ENCODE peak calls at places on chromosome 5, in eight cellular contexts. W, G, X, S, C, Y, I and D are unnamed samples. For H3K4me1 and H3K27me3, the result is how much of the 10 kb centered on the place peaks cover.

GRCh38 chr5:173496129-173496882 is 120.1 kb downstream of the BOD1 start:
- DNase-seq in W (no peak), G (no peak), X (peak), S (no peak), C (no peak), Y (peak), I (no peak), D (peak)

GRCh38 chr5:73448072-73448432 is 525 bp downstream of the FOXD1 start:
- DNase-seq in W (no peak), G (no peak), X (no peak), S (no peak), C (peak), Y (no peak), I (no peak), D (peak)

GRCh38 chr5:153094333-153094732 is 396.1 kb upstream of the GRIA1 start:
- DNase-seq in W (no peak), G (no peak), X (no peak), S (no peak), C (no peak), Y (no peak), I (no peak), D (no peak)

GRCh38 chr5:69035665-69036064 is 58.1 kb upstream of the SLC30A5 start:
- DNase-seq in W (no peak), G (no peak), X (no peak), S (no peak), C (no peak), Y (no peak), I (peak), D (no peak)

GRCh38 chr5:92909545-92909962 is 671.5 kb downstream of the NR2F1-AS1 start:
- DNase-seq in W (peak), G (no peak), X (no peak), S (no peak), C (no peak), Y (no peak), I (peak), D (peak)

GRCh38 chr5:35061216-35061615 is 13.5 kb upstream of the AGXT2 start:
- DNase-seq in W (no peak), G (no peak), X (peak), S (no peak), C (no peak), Y (no peak), I (peak), D (no peak)

GRCh38 chr5:118441956-118442355 is 546.4 kb downstream of the DTWD2 start:
- DNase-seq in W (no peak), G (no peak), X (no peak), S (no peak), C (no peak), Y (no peak), I (no peak), D (no peak)

GRCh38 chr5:17365756-17366155 is 132.3 kb upstream of the TAF11L2 start:
- DNase-seq in W (peak), G (no peak), X (no peak), S (no peak), C (no peak), Y (no peak), I (no peak), D (peak)

GRCh38 chr5:308672-309271 is 12.7 kb upstream of the AHRR start:
- DNase-seq in W (no peak), G (no peak), X (no peak), S (no peak), C (no peak), Y (no peak), I (peak), D (no peak)

GRCh38 chr5:132224721-132225120 is 2.9 kb downstream of the P4HA2 start:
- DNase-seq in W (no peak), G (no peak), X (no peak), S (peak), C (no peak), Y (no peak), I (peak), D (no peak)

GRCh38 chr5:132223861-132224260 is 3.8 kb downstream of the P4HA2 start:
- DNase-seq in W (no peak), G (no peak), X (no peak), S (no peak), C (no peak), Y (no peak), I (no peak), D (no peak)

GRCh38 chr5:132221781-132222648 is 5.6 kb downstream of the P4HA2 start:
- DNase-seq in W (no peak), G (no peak), X (no peak), S (peak), C (no peak), Y (peak), I (peak), D (no peak)

GRCh38 chr5:132220476-132220875 is 7.2 kb downstream of the P4HA2 start:
- DNase-seq in W (no peak), G (no peak), X (no peak), S (no peak), C (no peak), Y (no peak), I (no peak), D (no peak)

GRCh38 chr5:132222649-132223038 is 5.0 kb downstream of the P4HA2 start:
- DNase-seq in W (no peak), G (no peak), X (no peak), S (no peak), C (no peak), Y (no peak), I (no peak), D (no peak)
- H3K4me1 ChIP-seq in W (under half), G (under half), X (under half), S (under half), C (under half), Y (under half), I (half or more), D (under half)

GRCh38 chr5:135714126-135714894 is 120.2 kb upstream of the SLC25A48 start:
- DNase-seq in W (no peak), G (no peak), X (no peak), S (no peak), C (no peak), Y (no peak), I (peak), D (peak)
- H3K27me3 ChIP-seq in W (under half), G (under half), X (under half), S (under half), C (under half), Y (under half), I (under half), D (under half)

DNA sequence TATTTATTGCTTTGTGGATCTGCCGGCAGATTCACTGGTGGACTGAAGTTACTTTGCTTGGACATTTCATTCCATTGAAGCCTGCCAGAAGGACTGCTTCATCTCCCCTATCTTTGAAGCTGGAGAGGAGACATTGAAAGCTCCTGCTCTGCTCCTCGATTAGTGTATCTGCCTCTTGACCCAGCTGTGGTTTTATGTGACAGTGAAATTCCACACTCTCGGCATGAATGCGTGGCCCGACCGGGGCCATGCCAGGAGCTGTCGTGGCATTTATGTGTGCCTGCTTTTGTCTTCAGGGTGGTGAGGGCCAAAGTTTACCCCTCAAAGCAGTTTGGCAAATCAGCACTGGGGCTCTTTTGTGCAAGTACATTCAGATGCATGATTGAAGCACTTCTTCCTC is 177.0 kb upstream of the GDNF start:
- DNase-seq in W (no peak), G (no peak), X (no peak), S (no peak), C (no peak), Y (no peak), I (no peak), D (no peak)
- H3K27ac ChIP-seq in W (no peak), G (no peak), X (no peak), S (no peak), C (no peak), Y (no peak), I (no peak), D (no peak)

DNA sequence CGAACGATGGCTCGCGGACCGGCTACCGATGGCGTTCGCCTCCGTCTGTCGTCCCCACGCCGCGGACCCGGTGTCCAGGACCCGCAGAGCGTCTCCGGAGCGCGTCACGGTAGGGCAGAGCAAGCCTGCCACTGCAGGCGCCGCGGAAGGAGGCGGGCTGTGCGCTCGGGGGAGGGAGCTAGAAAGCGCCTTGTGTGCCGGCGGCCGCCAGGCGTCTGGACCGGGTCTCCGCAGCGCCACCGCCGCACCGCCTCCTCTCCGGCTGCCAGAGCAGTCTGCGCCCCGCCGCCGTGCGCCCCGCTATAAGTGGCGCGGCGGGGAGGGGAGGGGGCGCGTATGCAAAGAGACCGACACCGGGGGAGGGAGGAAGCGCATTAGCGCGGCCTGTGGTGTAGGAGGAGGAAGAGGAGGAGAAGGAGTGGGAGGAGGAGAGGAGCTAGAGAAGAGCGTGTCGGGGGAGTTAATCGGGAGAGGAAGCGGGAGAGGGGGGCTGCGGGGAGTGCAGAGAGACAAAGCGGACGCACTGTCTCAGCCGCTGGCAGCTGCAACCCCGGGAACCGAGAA is at the start of gene ENC1:
- DNase-seq in W (peak), G (peak), X (peak), S (peak), C (peak), Y (peak), I (peak), D (peak)
- H3K4me1 ChIP-seq in W (under half), G (under half), X (under half), S (under half), C (under half), Y (under half), I (under half), D (half or more)